ENCODE peak calls at places on chromosomes 13 and 19, in ten cellular contexts. L, F, M, O, Y, R, H, C, G and D are unnamed samples.
A peak's percentile ranks its signal among the peaks of the same experiment; 100 is the strongest.

GRCh38 chr13:94617389-94618000 is 15.8 kb downstream of the GPR180 start:
- DNase-seq in H (peak; percentile 40), R (peak; percentile 34), F (no peak), O (peak; percentile 47), G (no peak), Y (no peak), L (peak; percentile 47), C (peak; percentile 32), M (peak; percentile 37), D (no peak)

GRCh38 chr13:20728579-20729300 is 25.2 kb downstream of the IL17D start:
- DNase-seq in L (no peak), G (no peak), O (peak; percentile 60), H (no peak), C (no peak), R (peak; percentile 31), F (no peak), M (no peak), Y (no peak), D (no peak)

GRCh38 chr19:29714371-29714952 is 599 bp downstream of the C19orf12 start:
- DNase-seq in O (no peak), G (no peak), F (no peak), R (no peak), C (no peak), Y (no peak), M (no peak), L (no peak), H (no peak), D (no peak)

GRCh38 chr19:17329768-17330545 is 4.7 kb downstream of the ANO8 start:
- DNase-seq in R (no peak), C (no peak), F (no peak), H (peak; percentile 6), M (no peak), G (no peak), L (no peak), Y (no peak), O (no peak), D (no peak)

GRCh38 chr13:31046711-31047279 is 114.3 kb downstream of the TEX26 start:
- DNase-seq in O (peak; percentile 22), C (peak; percentile 72), H (peak; percentile 62), F (peak; percentile 57), M (peak; percentile 68), Y (no peak), G (no peak), L (peak; percentile 75), R (peak; percentile 19), D (no peak)

GRCh38 chr13:111328803-111329410 is 8.5 kb downstream of the TEX29 start:
- DNase-seq in M (no peak), Y (no peak), R (no peak), H (no peak), O (no peak), F (no peak), G (no peak), L (no peak), C (no peak), D (no peak)

GRCh38 chr19:8585894-8586750 is 8.9 kb upstream of the MYO1F start:
- DNase-seq in L (no peak), C (peak; percentile 59), F (no peak), H (peak; percentile 58), O (no peak), Y (no peak), G (peak; percentile 48), R (no peak), M (peak; percentile 52), D (no peak)

GRCh38 chr13:110458594-110459365 is 102.7 kb downstream of the RAB20 start:
- DNase-seq in F (no peak), Y (no peak), L (no peak), G (no peak), M (no peak), R (no peak), O (no peak), C (no peak), H (no peak), D (no peak)

GRCh38 chr19:42081584-42082258 is 5.8 kb downstream of the ZNF574 start:
- DNase-seq in L (peak; percentile 52), G (no peak), R (peak; percentile 66), Y (no peak), F (no peak), O (peak; percentile 56), H (peak; percentile 58), C (peak; percentile 57), M (peak; percentile 62), D (no peak)

GRCh38 chr13:32969516-32969941 is 46.7 kb upstream of the KL start:
- DNase-seq in H (peak; percentile 19), L (peak; percentile 51), M (peak; percentile 61), O (peak; percentile 67), C (no peak), F (no peak), Y (peak; percentile 4), R (peak; percentile 64), G (no peak), D (peak; percentile 97)

GRCh38 chr19:32368781-32369180 is 23.4 kb downstream of the ZNF507 start:
- DNase-seq in R (no peak), Y (no peak), L (no peak), G (no peak), H (no peak), F (no peak), M (no peak), O (no peak), C (no peak), D (no peak)

GRCh38 chr19:21891086-21891485 is 55.1 kb upstream of the ZNF43 start:
- DNase-seq in H (no peak), L (no peak), C (no peak), O (no peak), F (no peak), G (no peak), Y (no peak), R (no peak), M (no peak), D (no peak)

GRCh38 chr13:52838433-52839107 is 9.9 kb downstream of the PCDH8 start:
- DNase-seq in O (no peak), R (no peak), H (no peak), L (no peak), Y (no peak), C (no peak), M (no peak), F (no peak), G (no peak), D (no peak)

GRCh38 chr19:7868671-7869452 is 5.3 kb downstream of the PRR36 start:
- DNase-seq in H (peak; percentile 93), L (peak; percentile 44), R (peak; percentile 58), G (peak; percentile 82), Y (no peak), F (no peak), C (peak; percentile 61), O (peak; percentile 34), M (peak; percentile 53), D (no peak)

GRCh38 chr19:10110076-10110971 is 1.2 kb upstream of the P2RY11 start:
- DNase-seq in H (no peak), F (no peak), M (no peak), Y (no peak), G (no peak), C (peak; percentile 19), O (no peak), L (no peak), R (no peak), D (no peak)

GRCh38 chr19:10112037-10112751 is 701 bp downstream of the P2RY11 start:
- DNase-seq in F (no peak), R (no peak), C (peak; percentile 28), M (peak; percentile 24), Y (no peak), O (no peak), G (no peak), L (no peak), H (no peak), D (no peak)

GRCh38 chr19:10112895-10113591 is 1.6 kb downstream of the P2RY11 start:
- DNase-seq in C (peak; percentile 75), H (peak; percentile 68), R (peak; percentile 50), M (peak; percentile 56), Y (no peak), G (peak; percentile 68), F (no peak), O (no peak), L (no peak), D (no peak)

GRCh38 chr19:10110972-10111317 is 548 bp upstream of the P2RY11 start:
- DNase-seq in O (no peak), C (no peak), H (no peak), F (no peak), R (no peak), M (no peak), G (no peak), L (no peak), Y (no peak), D (no peak)

GRCh38 chr19:10111405-10111811 is at the start of gene P2RY11:
- DNase-seq in H (no peak), G (no peak), Y (no peak), L (no peak), C (peak; percentile 23), F (no peak), R (no peak), O (no peak), M (no peak), D (no peak)
- H3K4me3 ChIP-seq in H (no peak within 1 kb of the TSS), G (no peak within 1 kb of the TSS), Y (no peak within 1 kb of the TSS), L (no peak within 1 kb of the TSS), C (no peak within 1 kb of the TSS), F (no peak within 1 kb of the TSS), R (no peak within 1 kb of the TSS), O (no peak within 1 kb of the TSS), M (no peak within 1 kb of the TSS), D (no peak within 1 kb of the TSS)

DNA sequence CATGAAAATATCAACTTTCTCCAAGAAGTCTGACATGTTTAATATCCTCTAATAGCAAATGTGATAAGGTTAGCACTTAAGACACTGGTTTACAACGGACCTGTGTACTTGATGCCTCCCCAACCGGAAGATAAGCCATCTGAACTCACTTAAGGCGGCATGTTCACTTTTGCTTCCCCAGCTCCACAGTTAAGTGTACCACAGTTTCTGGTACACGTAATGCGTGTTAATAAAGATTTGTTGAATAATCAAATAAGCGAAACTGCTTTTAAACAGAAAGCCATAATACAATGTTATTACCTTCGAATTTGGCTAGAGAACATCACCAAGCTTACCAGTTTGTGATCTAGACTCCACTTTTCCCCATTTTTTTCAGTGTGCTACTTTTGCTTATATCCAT is 1.4 kb upstream of the PAN3 start:
- DNase-seq in G (no peak), L (peak; percentile 9), C (no peak), R (peak; percentile 28), H (peak; percentile 6), Y (no peak), M (no peak), O (peak; percentile 11), F (no peak), D (no peak)
- H3K4me3 ChIP-seq in G (no peak overlapping the region), L (peak overlapping the region; percentile 58), C (peak overlapping the region; percentile 88), R (peak overlapping the region; percentile 75), H (peak overlapping the region; percentile 97), Y (peak overlapping the region; percentile 92), M (peak overlapping the region; percentile 98), O (peak overlapping the region; percentile 93), F (peak overlapping the region; percentile 95), D (peak overlapping the region; percentile 80)

GRCh38 chr13:28049215-28049614 is 51.2 kb downstream of the FLT3 start:
- DNase-seq in Y (no peak), G (no peak), O (no peak), L (no peak), R (no peak), H (no peak), M (no peak), F (no peak), C (no peak), D (no peak)
- H3K4me3 ChIP-seq in Y (no peak overlapping the region), G (no peak overlapping the region), O (no peak overlapping the region), L (no peak overlapping the region), R (no peak overlapping the region), H (no peak overlapping the region), M (no peak overlapping the region), F (no peak overlapping the region), C (no peak overlapping the region), D (no peak overlapping the region)

DNA sequence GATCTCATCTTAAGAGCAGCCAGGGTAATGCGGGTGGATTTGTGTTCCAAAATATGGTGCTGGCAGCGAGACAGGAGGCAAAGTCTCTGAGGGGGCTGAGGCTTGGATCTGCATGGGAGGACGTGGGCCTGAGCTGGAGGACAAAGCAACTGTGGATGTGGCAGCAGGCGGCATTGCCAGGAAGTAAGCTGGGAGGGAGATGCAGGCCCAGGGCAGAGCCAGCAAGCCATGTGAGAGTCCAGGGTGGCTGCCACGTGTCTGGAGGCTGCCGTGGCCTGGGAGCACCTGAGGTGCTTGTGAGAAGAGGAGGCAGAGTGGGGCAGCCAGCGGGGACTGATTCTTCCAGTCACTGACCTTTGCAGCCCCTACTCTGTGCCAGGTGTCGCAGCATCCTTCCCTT is 52.0 kb downstream of the DPF1 start:
- DNase-seq in G (no peak), C (no peak), R (no peak), F (no peak), M (no peak), O (no peak), H (no peak), L (no peak), Y (no peak), D (no peak)
- H3K4me3 ChIP-seq in G (no peak overlapping the region), C (no peak overlapping the region), R (no peak overlapping the region), F (no peak overlapping the region), M (no peak overlapping the region), O (no peak overlapping the region), H (no peak overlapping the region), L (no peak overlapping the region), Y (no peak overlapping the region), D (no peak overlapping the region)